ENCODE peak calls at places on chromosomes 7 and 10, in six cellular contexts. One of them, this sample, is unnamed.

GRCh38 chr10:117432866-117433265 is 57.6 kb upstream of the PDZD8 start:
- DNase-seq in HepG2: no peak
- DNase-seq in CD8-positive, alpha-beta memory T cell: no peak
- DNase-seq in activated CD4-positive, CD25-positive, alpha-beta regulatory T cell treated with anti-CD3 and anti-CD28 coated beads, Interleukin-2, amount 50 U/mL, for 72 hours: no peak
- DNase-seq in spleen: no peak
- DNase-seq in germinal center: no peak
- DNase-seq in this sample: no peak

GRCh38 chr10:79024296-79024695 is 44.5 kb upstream of the ZMIZ1 start:
- DNase-seq in HepG2: no peak
- DNase-seq in CD8-positive, alpha-beta memory T cell: no peak
- DNase-seq in activated CD4-positive, CD25-positive, alpha-beta regulatory T cell treated with anti-CD3 and anti-CD28 coated beads, Interleukin-2, amount 50 U/mL, for 72 hours: no peak
- DNase-seq in spleen: peak; percentile 57
- DNase-seq in germinal center: no peak
- DNase-seq in this sample: no peak

GRCh38 chr7:134084488-134085144 is 42.5 kb upstream of the LRGUK start:
- DNase-seq in HepG2: no peak
- DNase-seq in CD8-positive, alpha-beta memory T cell: no peak
- DNase-seq in activated CD4-positive, CD25-positive, alpha-beta regulatory T cell treated with anti-CD3 and anti-CD28 coated beads, Interleukin-2, amount 50 U/mL, for 72 hours: no peak
- DNase-seq in spleen: no peak
- DNase-seq in germinal center: peak; percentile 16
- DNase-seq in this sample: no peak

GRCh38 chr10:99234067-99234738 is 1.4 kb downstream of the HPSE2 start:
- DNase-seq in HepG2: no peak
- DNase-seq in CD8-positive, alpha-beta memory T cell: no peak
- DNase-seq in activated CD4-positive, CD25-positive, alpha-beta regulatory T cell treated with anti-CD3 and anti-CD28 coated beads, Interleukin-2, amount 50 U/mL, for 72 hours: peak; percentile 36
- DNase-seq in spleen: peak; percentile 94
- DNase-seq in germinal center: peak; percentile 77
- DNase-seq in this sample: peak; percentile 72

GRCh38 chr7:158302274-158303070 is 285.2 kb downstream of the PTPRN2 start:
- DNase-seq in HepG2: no peak
- DNase-seq in CD8-positive, alpha-beta memory T cell: no peak
- DNase-seq in activated CD4-positive, CD25-positive, alpha-beta regulatory T cell treated with anti-CD3 and anti-CD28 coated beads, Interleukin-2, amount 50 U/mL, for 72 hours: no peak
- DNase-seq in spleen: peak; percentile 50
- DNase-seq in germinal center: no peak
- DNase-seq in this sample: peak; percentile 41

GRCh38 chr7:12638851-12639467 is 48.5 kb upstream of the ARL4A start:
- DNase-seq in HepG2: peak; percentile 43
- DNase-seq in CD8-positive, alpha-beta memory T cell: peak; percentile 40
- DNase-seq in activated CD4-positive, CD25-positive, alpha-beta regulatory T cell treated with anti-CD3 and anti-CD28 coated beads, Interleukin-2, amount 50 U/mL, for 72 hours: no peak
- DNase-seq in spleen: no peak
- DNase-seq in germinal center: peak; percentile 8
- DNase-seq in this sample: no peak

GRCh38 chr7:1354661-1355567 is 104.4 kb downstream of the MICALL2 start:
- DNase-seq in HepG2: no peak
- DNase-seq in CD8-positive, alpha-beta memory T cell: no peak
- DNase-seq in activated CD4-positive, CD25-positive, alpha-beta regulatory T cell treated with anti-CD3 and anti-CD28 coated beads, Interleukin-2, amount 50 U/mL, for 72 hours: no peak
- DNase-seq in spleen: peak; percentile 47
- DNase-seq in germinal center: no peak
- DNase-seq in this sample: no peak

GRCh38 chr7:111370002-111370401 is 192.3 kb downstream of the IMMP2L start:
- DNase-seq in HepG2: no peak
- DNase-seq in CD8-positive, alpha-beta memory T cell: no peak
- DNase-seq in activated CD4-positive, CD25-positive, alpha-beta regulatory T cell treated with anti-CD3 and anti-CD28 coated beads, Interleukin-2, amount 50 U/mL, for 72 hours: no peak
- DNase-seq in spleen: no peak
- DNase-seq in germinal center: no peak
- DNase-seq in this sample: no peak

GRCh38 chr10:21740989-21741388 is 207.0 kb downstream of the MLLT10 start:
- DNase-seq in HepG2: no peak
- DNase-seq in CD8-positive, alpha-beta memory T cell: peak; percentile 44
- DNase-seq in activated CD4-positive, CD25-positive, alpha-beta regulatory T cell treated with anti-CD3 and anti-CD28 coated beads, Interleukin-2, amount 50 U/mL, for 72 hours: no peak
- DNase-seq in spleen: no peak
- DNase-seq in germinal center: no peak
- DNase-seq in this sample: no peak

GRCh38 chr10:48609899-48610584 is 5.2 kb upstream of the ARHGAP22 start:
- DNase-seq in HepG2: no peak
- DNase-seq in CD8-positive, alpha-beta memory T cell: no peak
- DNase-seq in activated CD4-positive, CD25-positive, alpha-beta regulatory T cell treated with anti-CD3 and anti-CD28 coated beads, Interleukin-2, amount 50 U/mL, for 72 hours: no peak
- DNase-seq in spleen: no peak
- DNase-seq in germinal center: no peak
- DNase-seq in this sample: peak; percentile 31

GRCh38 chr7:70374772-70375533 is 757.0 kb upstream of the GALNT17 start:
- DNase-seq in HepG2: no peak
- DNase-seq in CD8-positive, alpha-beta memory T cell: no peak
- DNase-seq in activated CD4-positive, CD25-positive, alpha-beta regulatory T cell treated with anti-CD3 and anti-CD28 coated beads, Interleukin-2, amount 50 U/mL, for 72 hours: no peak
- DNase-seq in spleen: no peak
- DNase-seq in germinal center: no peak
- DNase-seq in this sample: no peak

GRCh38 chr10:118007773-118008172 is 39.0 kb downstream of the RAB11FIP2 start:
- DNase-seq in HepG2: no peak
- DNase-seq in CD8-positive, alpha-beta memory T cell: no peak
- DNase-seq in activated CD4-positive, CD25-positive, alpha-beta regulatory T cell treated with anti-CD3 and anti-CD28 coated beads, Interleukin-2, amount 50 U/mL, for 72 hours: no peak
- DNase-seq in spleen: no peak
- DNase-seq in germinal center: no peak
- DNase-seq in this sample: no peak

GRCh38 chr10:106711313-106711906 is 453.1 kb downstream of the SORCS1 start:
- DNase-seq in HepG2: peak; percentile 23
- DNase-seq in CD8-positive, alpha-beta memory T cell: no peak
- DNase-seq in activated CD4-positive, CD25-positive, alpha-beta regulatory T cell treated with anti-CD3 and anti-CD28 coated beads, Interleukin-2, amount 50 U/mL, for 72 hours: peak; percentile 34
- DNase-seq in spleen: no peak
- DNase-seq in germinal center: peak; percentile 34
- DNase-seq in this sample: peak; percentile 43

GRCh38 chr7:135847242-135847641 is 98.6 kb upstream of the FAM180A start:
- DNase-seq in HepG2: no peak
- DNase-seq in CD8-positive, alpha-beta memory T cell: no peak
- DNase-seq in activated CD4-positive, CD25-positive, alpha-beta regulatory T cell treated with anti-CD3 and anti-CD28 coated beads, Interleukin-2, amount 50 U/mL, for 72 hours: no peak
- DNase-seq in spleen: no peak
- DNase-seq in germinal center: no peak
- DNase-seq in this sample: no peak

GRCh38 chr7:105204520-105204919 is 184.2 kb downstream of the SRPK2 start:
- DNase-seq in HepG2: no peak
- DNase-seq in CD8-positive, alpha-beta memory T cell: no peak
- DNase-seq in activated CD4-positive, CD25-positive, alpha-beta regulatory T cell treated with anti-CD3 and anti-CD28 coated beads, Interleukin-2, amount 50 U/mL, for 72 hours: no peak
- DNase-seq in spleen: no peak
- DNase-seq in germinal center: no peak
- DNase-seq in this sample: no peak

GRCh38 chr7:158416283-158416933 is 171.2 kb downstream of the PTPRN2 start:
- DNase-seq in HepG2: no peak
- DNase-seq in CD8-positive, alpha-beta memory T cell: no peak
- DNase-seq in activated CD4-positive, CD25-positive, alpha-beta regulatory T cell treated with anti-CD3 and anti-CD28 coated beads, Interleukin-2, amount 50 U/mL, for 72 hours: no peak
- DNase-seq in spleen: peak; percentile 27
- DNase-seq in germinal center: no peak
- DNase-seq in this sample: no peak

GRCh38 chr10:132479603-132480221 is 57.9 kb upstream of the INPP5A start:
- DNase-seq in HepG2: no peak
- DNase-seq in CD8-positive, alpha-beta memory T cell: no peak
- DNase-seq in activated CD4-positive, CD25-positive, alpha-beta regulatory T cell treated with anti-CD3 and anti-CD28 coated beads, Interleukin-2, amount 50 U/mL, for 72 hours: no peak
- DNase-seq in spleen: peak; percentile 54
- DNase-seq in germinal center: no peak
- DNase-seq in this sample: no peak

GRCh38 chr7:111424768-111425167 is 137.5 kb downstream of the IMMP2L start:
- DNase-seq in HepG2: peak; percentile 54
- DNase-seq in CD8-positive, alpha-beta memory T cell: no peak
- DNase-seq in activated CD4-positive, CD25-positive, alpha-beta regulatory T cell treated with anti-CD3 and anti-CD28 coated beads, Interleukin-2, amount 50 U/mL, for 72 hours: no peak
- DNase-seq in spleen: no peak
- DNase-seq in germinal center: no peak
- DNase-seq in this sample: no peak

GRCh38 chr10:79001082-79001885 is 67.5 kb upstream of the ZMIZ1 start:
- DNase-seq in HepG2: no peak
- DNase-seq in CD8-positive, alpha-beta memory T cell: no peak
- DNase-seq in activated CD4-positive, CD25-positive, alpha-beta regulatory T cell treated with anti-CD3 and anti-CD28 coated beads, Interleukin-2, amount 50 U/mL, for 72 hours: no peak
- DNase-seq in spleen: no peak
- DNase-seq in germinal center: no peak
- DNase-seq in this sample: no peak

GRCh38 chr7:44568771-44569560 is 4.7 kb downstream of the DDX56 start:
- DNase-seq in HepG2: no peak
- DNase-seq in CD8-positive, alpha-beta memory T cell: no peak
- DNase-seq in activated CD4-positive, CD25-positive, alpha-beta regulatory T cell treated with anti-CD3 and anti-CD28 coated beads, Interleukin-2, amount 50 U/mL, for 72 hours: no peak
- DNase-seq in spleen: peak; percentile 61
- DNase-seq in germinal center: no peak
- DNase-seq in this sample: no peak

GRCh38 chr7:117259626-117260025 is 63.2 kb downstream of the WNT2 start:
- DNase-seq in HepG2: no peak
- DNase-seq in CD8-positive, alpha-beta memory T cell: no peak
- DNase-seq in activated CD4-positive, CD25-positive, alpha-beta regulatory T cell treated with anti-CD3 and anti-CD28 coated beads, Interleukin-2, amount 50 U/mL, for 72 hours: no peak
- DNase-seq in spleen: no peak
- DNase-seq in germinal center: no peak
- DNase-seq in this sample: no peak

GRCh38 chr10:117139581-117140524 is 1.8 kb upstream of the VAX1 start:
- DNase-seq in HepG2: no peak
- DNase-seq in CD8-positive, alpha-beta memory T cell: no peak
- DNase-seq in activated CD4-positive, CD25-positive, alpha-beta regulatory T cell treated with anti-CD3 and anti-CD28 coated beads, Interleukin-2, amount 50 U/mL, for 72 hours: no peak
- DNase-seq in spleen: no peak
- DNase-seq in germinal center: no peak
- DNase-seq in this sample: no peak

GRCh38 chr10:94591461-94592205 is 46.0 kb downstream of the HELLS start:
- DNase-seq in HepG2: no peak
- DNase-seq in CD8-positive, alpha-beta memory T cell: no peak
- DNase-seq in activated CD4-positive, CD25-positive, alpha-beta regulatory T cell treated with anti-CD3 and anti-CD28 coated beads, Interleukin-2, amount 50 U/mL, for 72 hours: no peak
- DNase-seq in spleen: no peak
- DNase-seq in germinal center: no peak
- DNase-seq in this sample: no peak

GRCh38 chr10:14779053-14779649 is 4.5 kb upstream of the FAM107B start:
- DNase-seq in HepG2: no peak
- DNase-seq in CD8-positive, alpha-beta memory T cell: no peak
- DNase-seq in activated CD4-positive, CD25-positive, alpha-beta regulatory T cell treated with anti-CD3 and anti-CD28 coated beads, Interleukin-2, amount 50 U/mL, for 72 hours: no peak
- DNase-seq in spleen: no peak
- DNase-seq in germinal center: no peak
- DNase-seq in this sample: no peak

GRCh38 chr7:32068411-32068905 is 1.7 kb downstream of the PDE1C start:
- DNase-seq in HepG2: no peak
- DNase-seq in CD8-positive, alpha-beta memory T cell: no peak
- DNase-seq in activated CD4-positive, CD25-positive, alpha-beta regulatory T cell treated with anti-CD3 and anti-CD28 coated beads, Interleukin-2, amount 50 U/mL, for 72 hours: no peak
- DNase-seq in spleen: no peak
- DNase-seq in germinal center: no peak
- DNase-seq in this sample: no peak

GRCh38 chr10:102090772-102091171 is 25.6 kb downstream of the HPS6 start:
- DNase-seq in HepG2: no peak
- DNase-seq in CD8-positive, alpha-beta memory T cell: no peak
- DNase-seq in activated CD4-positive, CD25-positive, alpha-beta regulatory T cell treated with anti-CD3 and anti-CD28 coated beads, Interleukin-2, amount 50 U/mL, for 72 hours: no peak
- DNase-seq in spleen: no peak
- DNase-seq in germinal center: no peak
- DNase-seq in this sample: no peak

GRCh38 chr7:84647797-84648762 is 453.5 kb upstream of the SEMA3A start:
- DNase-seq in HepG2: no peak
- DNase-seq in CD8-positive, alpha-beta memory T cell: no peak
- DNase-seq in activated CD4-positive, CD25-positive, alpha-beta regulatory T cell treated with anti-CD3 and anti-CD28 coated beads, Interleukin-2, amount 50 U/mL, for 72 hours: no peak
- DNase-seq in spleen: no peak
- DNase-seq in germinal center: no peak
- DNase-seq in this sample: no peak

GRCh38 chr10:27328946-27329345 is 88.3 kb upstream of the ACBD5 start:
- DNase-seq in HepG2: no peak
- DNase-seq in CD8-positive, alpha-beta memory T cell: no peak
- DNase-seq in activated CD4-positive, CD25-positive, alpha-beta regulatory T cell treated with anti-CD3 and anti-CD28 coated beads, Interleukin-2, amount 50 U/mL, for 72 hours: no peak
- DNase-seq in spleen: no peak
- DNase-seq in germinal center: no peak
- DNase-seq in this sample: no peak

GRCh38 chr10:71721313-71721712 is 1.7 kb upstream of the C10orf105 start:
- DNase-seq in HepG2: no peak
- DNase-seq in CD8-positive, alpha-beta memory T cell: no peak
- DNase-seq in activated CD4-positive, CD25-positive, alpha-beta regulatory T cell treated with anti-CD3 and anti-CD28 coated beads, Interleukin-2, amount 50 U/mL, for 72 hours: no peak
- DNase-seq in spleen: no peak
- DNase-seq in germinal center: no peak
- DNase-seq in this sample: no peak

GRCh38 chr7:31550432-31550831 is 36.5 kb downstream of the ITPRID1 start:
- DNase-seq in HepG2: no peak
- DNase-seq in CD8-positive, alpha-beta memory T cell: no peak
- DNase-seq in activated CD4-positive, CD25-positive, alpha-beta regulatory T cell treated with anti-CD3 and anti-CD28 coated beads, Interleukin-2, amount 50 U/mL, for 72 hours: no peak
- DNase-seq in spleen: no peak
- DNase-seq in germinal center: no peak
- DNase-seq in this sample: no peak

GRCh38 chr10:1732501-1733123 is 4.7 kb downstream of the ADARB2 start:
- DNase-seq in HepG2: no peak
- DNase-seq in CD8-positive, alpha-beta memory T cell: no peak
- DNase-seq in activated CD4-positive, CD25-positive, alpha-beta regulatory T cell treated with anti-CD3 and anti-CD28 coated beads, Interleukin-2, amount 50 U/mL, for 72 hours: no peak
- DNase-seq in spleen: no peak
- DNase-seq in germinal center: no peak
- DNase-seq in this sample: no peak

GRCh38 chr7:155219154-155219531 is 78.5 kb upstream of the INSIG1 start:
- DNase-seq in HepG2: no peak
- DNase-seq in CD8-positive, alpha-beta memory T cell: no peak
- DNase-seq in activated CD4-positive, CD25-positive, alpha-beta regulatory T cell treated with anti-CD3 and anti-CD28 coated beads, Interleukin-2, amount 50 U/mL, for 72 hours: no peak
- DNase-seq in spleen: peak; percentile 33
- DNase-seq in germinal center: no peak
- DNase-seq in this sample: no peak

GRCh38 chr10:124221356-124222297 is 128.2 kb upstream of the CHST15 start:
- DNase-seq in HepG2: no peak
- DNase-seq in CD8-positive, alpha-beta memory T cell: no peak
- DNase-seq in activated CD4-positive, CD25-positive, alpha-beta regulatory T cell treated with anti-CD3 and anti-CD28 coated beads, Interleukin-2, amount 50 U/mL, for 72 hours: no peak
- DNase-seq in spleen: no peak
- DNase-seq in germinal center: no peak
- DNase-seq in this sample: no peak

GRCh38 chr7:71706576-71706975 is 574.6 kb downstream of the GALNT17 start:
- DNase-seq in HepG2: no peak
- DNase-seq in CD8-positive, alpha-beta memory T cell: no peak
- DNase-seq in activated CD4-positive, CD25-positive, alpha-beta regulatory T cell treated with anti-CD3 and anti-CD28 coated beads, Interleukin-2, amount 50 U/mL, for 72 hours: no peak
- DNase-seq in spleen: no peak
- DNase-seq in germinal center: no peak
- DNase-seq in this sample: no peak

GRCh38 chr7:137913985-137914384 is 67.2 kb upstream of the DGKI start:
- DNase-seq in HepG2: no peak
- DNase-seq in CD8-positive, alpha-beta memory T cell: no peak
- DNase-seq in activated CD4-positive, CD25-positive, alpha-beta regulatory T cell treated with anti-CD3 and anti-CD28 coated beads, Interleukin-2, amount 50 U/mL, for 72 hours: no peak
- DNase-seq in spleen: no peak
- DNase-seq in germinal center: no peak
- DNase-seq in this sample: no peak

GRCh38 chr10:35416628-35417625 is 80.6 kb downstream of the CCNY start:
- DNase-seq in HepG2: no peak
- DNase-seq in CD8-positive, alpha-beta memory T cell: no peak
- DNase-seq in activated CD4-positive, CD25-positive, alpha-beta regulatory T cell treated with anti-CD3 and anti-CD28 coated beads, Interleukin-2, amount 50 U/mL, for 72 hours: no peak
- DNase-seq in spleen: no peak
- DNase-seq in germinal center: no peak
- DNase-seq in this sample: no peak

GRCh38 chr10:4498763-4499251 is 327.2 kb upstream of the AKR1E2 start:
- DNase-seq in HepG2: no peak
- DNase-seq in CD8-positive, alpha-beta memory T cell: no peak
- DNase-seq in activated CD4-positive, CD25-positive, alpha-beta regulatory T cell treated with anti-CD3 and anti-CD28 coated beads, Interleukin-2, amount 50 U/mL, for 72 hours: no peak
- DNase-seq in spleen: no peak
- DNase-seq in germinal center: no peak
- DNase-seq in this sample: no peak

GRCh38 chr7:103989200-103989784 is at the start of gene RELN:
- DNase-seq in HepG2: peak; percentile 48
- DNase-seq in CD8-positive, alpha-beta memory T cell: no peak
- DNase-seq in activated CD4-positive, CD25-positive, alpha-beta regulatory T cell treated with anti-CD3 and anti-CD28 coated beads, Interleukin-2, amount 50 U/mL, for 72 hours: no peak
- DNase-seq in spleen: no peak
- DNase-seq in germinal center: peak; percentile 12
- DNase-seq in this sample: no peak

GRCh38 chr10:77560471-77560870 is 77.1 kb downstream of the KCNMA1 start:
- DNase-seq in HepG2: no peak
- DNase-seq in CD8-positive, alpha-beta memory T cell: no peak
- DNase-seq in activated CD4-positive, CD25-positive, alpha-beta regulatory T cell treated with anti-CD3 and anti-CD28 coated beads, Interleukin-2, amount 50 U/mL, for 72 hours: no peak
- DNase-seq in spleen: no peak
- DNase-seq in germinal center: no peak
- DNase-seq in this sample: no peak

This sample was measured in H1.